ENCODE peak calls at places on chromosomes 11 and 22, in eight cellular contexts. E is CD8-positive, alpha-beta memory T cell; Q is aorta; J is MM.1S; Z is heart right ventricle; H is right lobe of liver; P is BE2C; R is mammary epithelial cell. M is an unnamed sample. For H3K4me1, the result is how much of the 10 kb centered on the place peaks cover.

GRCh38 chr11:17405232-17406005 is 17.0 kb upstream of the KCNJ11 start:
- DNase-seq in H (peak), P (peak), R (peak), E (no peak), Z (peak), J (peak), Q (peak), M (no peak)

GRCh38 chr22:48422900-48423480 is 1404.7 kb downstream of the BRD1 start:
- DNase-seq in Z (no peak), E (no peak), H (no peak), J (no peak), R (no peak), P (no peak), Q (peak), M (no peak)

GRCh38 chr11:12390258-12390657 is 12.9 kb downstream of the PARVA start:
- DNase-seq in E (no peak), Z (no peak), Q (no peak), H (no peak), J (no peak), R (no peak), P (no peak), M (no peak)

GRCh38 chr22:28795932-28796856 is 4.2 kb downstream of the XBP1 start:
- DNase-seq in H (no peak), Q (no peak), R (no peak), Z (no peak), P (no peak), J (peak), E (no peak), M (no peak)

GRCh38 chr11:91946397-91947090 is 278.1 kb upstream of the FAT3 start:
- DNase-seq in H (no peak), R (peak), E (no peak), Z (no peak), J (no peak), Q (no peak), P (no peak), M (no peak)

GRCh38 chr22:39350803-39351688 is 1.3 kb downstream of the SYNGR1 start:
- DNase-seq in Q (no peak), H (no peak), J (no peak), E (no peak), Z (no peak), R (no peak), P (no peak), M (no peak)

GRCh38 chr11:18974192-18974591 is 35.0 kb upstream of the MRGPRX1 start:
- DNase-seq in J (no peak), Q (no peak), Z (no peak), H (no peak), P (no peak), E (no peak), R (no peak), M (no peak)

GRCh38 chr22:20771918-20772625 is 1.8 kb upstream of the SERPIND1 start:
- DNase-seq in E (no peak), H (peak), Z (no peak), P (no peak), J (no peak), Q (no peak), R (no peak), M (no peak)

GRCh38 chr22:29215012-29215860 is 9.5 kb downstream of the EMID1 start:
- DNase-seq in J (no peak), Z (no peak), R (no peak), P (no peak), H (no peak), Q (no peak), E (no peak), M (no peak)

GRCh38 chr11:16897460-16898061 is 116.7 kb downstream of the PLEKHA7 start:
- DNase-seq in R (no peak), P (no peak), Z (no peak), J (no peak), H (no peak), E (no peak), Q (no peak), M (no peak)

GRCh38 chr11:64863381-64864060 is 14.9 kb downstream of the EHD1 start:
- DNase-seq in E (no peak), Z (peak), P (no peak), R (no peak), H (no peak), J (no peak), Q (no peak), M (no peak)

GRCh38 chr11:9601041-9601875 is 27.8 kb downstream of the WEE1 start:
- DNase-seq in Q (no peak), Z (no peak), P (peak), H (no peak), E (peak), J (peak), R (peak), M (no peak)

GRCh38 chr11:14418801-14419417 is 59.9 kb upstream of the RRAS2 start:
- DNase-seq in Z (no peak), R (no peak), J (no peak), H (no peak), Q (no peak), P (peak), E (no peak), M (no peak)

GRCh38 chr11:64933935-64934693 is 1.6 kb downstream of the GPHA2 start:
- DNase-seq in E (no peak), H (no peak), Z (no peak), J (no peak), Q (no peak), R (no peak), P (no peak), M (no peak)

GRCh38 chr22:26608129-26608528 is 9.7 kb downstream of the CRYBB1 start:
- DNase-seq in J (no peak), P (no peak), E (no peak), Q (no peak), Z (no peak), R (no peak), H (no peak), M (no peak)

GRCh38 chr22:26612652-26613051 is 5.2 kb downstream of the CRYBB1 start:
- DNase-seq in J (no peak), E (no peak), H (no peak), Z (no peak), Q (no peak), P (no peak), R (no peak), M (no peak)

GRCh38 chr22:26609287-26609686 is 8.5 kb downstream of the CRYBB1 start:
- DNase-seq in Z (no peak), E (no peak), Q (no peak), H (no peak), R (no peak), P (no peak), J (no peak), M (no peak)

GRCh38 chr22:26610072-26610958 is 7.5 kb downstream of the CRYBB1 start:
- DNase-seq in P (no peak), E (peak), Q (peak), R (peak), J (peak), Z (peak), H (no peak), M (peak)

GRCh38 chr22:26610983-26611382 is 6.8 kb downstream of the CRYBB1 start:
- DNase-seq in J (peak), P (no peak), E (no peak), H (no peak), Q (no peak), R (peak), Z (no peak), M (peak)
- H3K4me1 ChIP-seq in J (half or more), P (under half), E (under half), H (under half), Q (under half), R (under half), Z (under half), M (under half)

DNA sequence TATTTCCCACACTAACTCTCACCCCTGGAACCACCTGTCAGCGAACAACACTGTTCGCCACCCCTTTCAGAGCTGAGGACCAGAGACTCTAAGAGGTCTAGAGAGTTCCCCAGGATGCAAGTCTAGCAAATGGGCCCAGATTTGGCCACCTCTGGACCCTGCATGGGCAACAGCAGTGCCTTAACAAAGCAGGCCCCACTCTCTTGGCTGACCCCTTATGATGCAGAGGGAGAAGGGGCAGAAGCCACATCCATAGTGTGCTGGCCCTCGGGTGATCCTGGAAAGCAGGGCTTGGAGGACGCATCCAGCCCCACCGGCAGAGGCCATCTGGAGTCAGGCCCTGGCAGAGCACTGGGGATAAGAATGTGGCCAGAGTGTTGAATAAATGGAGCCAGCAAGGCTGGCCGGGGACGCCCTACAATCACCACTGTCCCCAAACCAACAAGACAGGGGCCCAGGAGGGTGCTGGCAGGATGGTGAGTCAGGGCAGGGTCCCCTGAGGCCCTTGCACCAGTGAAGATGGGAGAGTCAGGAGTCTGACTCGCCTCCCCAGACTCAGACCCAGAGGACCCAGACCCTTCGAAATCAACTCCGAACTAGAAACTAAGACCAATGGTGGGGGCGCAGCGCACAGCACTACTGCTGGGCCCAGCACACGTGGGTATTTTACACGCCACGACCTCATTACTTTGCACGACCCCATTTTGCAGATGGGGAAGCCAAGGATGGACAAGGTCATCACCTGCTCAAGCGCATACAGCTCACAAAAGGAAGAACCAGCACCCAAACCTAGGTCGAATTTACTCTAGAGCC is 6.5 kb downstream of the CSNK1E start:
- DNase-seq in E (no peak), Q (no peak), P (peak), Z (peak), H (no peak), R (no peak), J (no peak), M (peak)
- H3K4me1 ChIP-seq in E (under half), Q (under half), P (under half), Z (half or more), H (under half), R (half or more), J (half or more), M (half or more)

GRCh38 chr11:125946712-125947418 is 1.0 kb downstream of the VSIG10L2 start:
- DNase-seq in P (no peak), H (no peak), J (no peak), Z (no peak), Q (peak), R (no peak), E (no peak), M (no peak)
- H3K4me1 ChIP-seq in P (under half), H (under half), J (under half), Z (under half), Q (under half), R (under half), E (under half), M (under half)

GRCh38 chr11:28107331-28107725 is 628 bp downstream of the KIF18A start:
- DNase-seq in Z (no peak), J (peak), P (peak), R (no peak), H (no peak), Q (no peak), E (peak), M (no peak)

GRCh38 chr11:28110839-28111235 is 2.6 kb downstream of the METTL15 start:
- DNase-seq in R (no peak), J (no peak), Z (no peak), P (no peak), H (no peak), E (no peak), Q (no peak), M (no peak)

GRCh38 chr11:28108909-28109308 is 721 bp downstream of the METTL15 start:
- DNase-seq in J (no peak), Z (no peak), R (no peak), P (no peak), H (no peak), Q (no peak), E (no peak), M (peak)

GRCh38 chr11:28107726-28108618 is at the start of the genes KIF18A and METTL15:
- DNase-seq in J (peak), P (peak), R (peak), Q (peak), H (peak), E (peak), Z (peak), M (peak)

GRCh38 chr11:28110108-28110838 is 2.1 kb downstream of the METTL15 start:
- DNase-seq in P (peak), E (peak), H (peak), Q (peak), R (peak), Z (peak), J (peak), M (peak)
- H3K4me1 ChIP-seq in P (under half), E (under half), H (under half), Q (under half), R (under half), Z (under half), J (under half), M (under half)

GRCh38 chr11:114256176-114256897 is 39.9 kb upstream of the NNMT start:
- DNase-seq in R (no peak), P (peak), H (no peak), Q (no peak), E (no peak), Z (no peak), J (no peak), M (no peak)
- H3K4me1 ChIP-seq in R (under half), P (under half), H (under half), Q (under half), E (under half), Z (half or more), J (under half), M (under half)

GRCh38 chr22:44453441-44454112 is 44.5 kb downstream of the RTL6 start:
- DNase-seq in J (no peak), E (no peak), Q (no peak), R (no peak), P (peak), H (no peak), Z (no peak), M (no peak)
- H3K4me1 ChIP-seq in J (under half), E (under half), Q (under half), R (under half), P (under half), H (under half), Z (under half), M (under half)